ENCODE peak calls at places on chromosomes 12 and 14, in four cellular contexts. R is mammary epithelial cell, I is left ventricle myocardium inferior, E is ovary. C is an unnamed sample.

GRCh38 chr14:50083467-50084337 is 32.7 kb downstream of the VCPKMT start:
- DNase-seq in E (no peak), I (no peak), R (peak; percentile 76), C (peak; percentile 50)

GRCh38 chr14:52131640-52132320 is 62.9 kb upstream of the NID2 start:
- DNase-seq in E (peak; percentile 81), R (peak; percentile 79), I (peak; percentile 65), C (peak; percentile 67)

GRCh38 chr12:20374775-20375174 is 6.4 kb downstream of the PDE3A start:
- DNase-seq in I (no peak), R (no peak), E (no peak), C (no peak)

GRCh38 chr14:82951171-82951570 is 1417.5 kb upstream of the SEL1L start:
- DNase-seq in I (no peak), E (no peak), R (no peak), C (no peak)

GRCh38 chr14:92903359-92903758 is 19.6 kb upstream of the CHGA start:
- DNase-seq in R (no peak), E (no peak), I (no peak), C (no peak)

GRCh38 chr12:29518407-29518806 is 20.9 kb upstream of the OVCH1 start:
- DNase-seq in I (no peak), E (no peak), R (no peak), C (no peak)

GRCh38 chr14:70021548-70021947 is 142.3 kb downstream of the SMOC1 start:
- DNase-seq in E (no peak), I (no peak), R (no peak), C (no peak)

GRCh38 chr12:12797789-12798142 is 12.3 kb downstream of the APOLD1 start:
- DNase-seq in I (no peak), R (no peak), E (no peak), C (no peak)

GRCh38 chr12:252634-253033 is 10.0 kb downstream of the SLC6A13 start:
- DNase-seq in R (no peak), E (no peak), I (no peak), C (no peak)

GRCh38 chr12:14396071-14396470 is 30.6 kb downstream of the ATF7IP start:
- DNase-seq in E (no peak), R (no peak), I (no peak), C (peak; percentile 39)

GRCh38 chr12:51814311-51815088 is 34.0 kb downstream of the FIGNL2 start:
- DNase-seq in E (peak; percentile 76), I (peak; percentile 81), R (peak; percentile 18), C (peak; percentile 86)

GRCh38 chr12:49979061-49979586 is 6.4 kb downstream of the AQP6 start:
- DNase-seq in R (no peak), I (no peak), E (no peak), C (no peak)

GRCh38 chr12:117778656-117779055 is 190.1 kb downstream of the KSR2 start:
- DNase-seq in R (no peak), E (no peak), I (no peak), C (no peak)

GRCh38 chr12:66508025-66508424 is 170.9 kb downstream of the GRIP1 start:
- DNase-seq in R (peak; percentile 30), I (no peak), E (no peak), C (no peak)

GRCh38 chr12:76470028-76470939 is 89.3 kb downstream of the OSBPL8 start:
- DNase-seq in E (no peak), R (peak; percentile 79), I (no peak), C (peak; percentile 48)

GRCh38 chr14:67268456-67269115 is 27.4 kb downstream of the PALS1 start:
- DNase-seq in E (no peak), I (no peak), R (no peak), C (no peak)

GRCh38 chr12:62261876-62262275 is 1.7 kb downstream of the USP15 start:
- DNase-seq in I (no peak), E (no peak), R (no peak), C (no peak)

GRCh38 chr14:63986789-63987533 is 134.2 kb downstream of the SYNE2 start:
- DNase-seq in E (no peak), R (peak; percentile 89), I (no peak), C (no peak)

GRCh38 chr12:113049976-113050742 is 6.4 kb upstream of the DTX1 start:
- DNase-seq in I (no peak), R (no peak), E (no peak), C (peak; percentile 48)

GRCh38 chr14:37546621-37547447 is 48.2 kb downstream of the FOXA1 start:
- DNase-seq in E (no peak), R (no peak), I (no peak), C (no peak)

GRCh38 chr14:100665518-100666032 is 61.1 kb upstream of the DLK1 start:
- DNase-seq in I (no peak), R (peak; percentile 17), E (peak; percentile 70), C (no peak)

GRCh38 chr14:58919262-58919661 is 269.2 kb upstream of the DAAM1 start:
- DNase-seq in R (no peak), E (no peak), I (no peak), C (no peak)

GRCh38 chr14:74549588-74549987 is 56.0 kb downstream of the ISCA2 start:
- DNase-seq in E (no peak), I (no peak), R (peak; percentile 36), C (no peak)

GRCh38 chr14:64137657-64138290 is 156.4 kb downstream of the ESR2 start:
- DNase-seq in R (no peak), I (no peak), E (peak; percentile 58), C (peak; percentile 20)

GRCh38 chr14:75044322-75044721 is 6.9 kb downstream of the MLH3 start:
- DNase-seq in I (no peak), R (peak; percentile 64), E (no peak), C (no peak)

GRCh38 chr12:89345830-89346740 is 6.2 kb downstream of the DUSP6 start:
- DNase-seq in I (peak; percentile 45), R (peak; percentile 82), E (no peak), C (peak; percentile 75)

GRCh38 chr12:9869307-9870161 is at the start of gene CLEC2B:
- DNase-seq in E (no peak), R (peak; percentile 92), I (no peak), C (no peak)

GRCh38 chr14:94541234-94541975 is 19.8 kb upstream of the SERPINA4 start:
- DNase-seq in E (no peak), I (no peak), R (no peak), C (no peak)

GRCh38 chr14:51368721-51369163 is 128.7 kb downstream of the TMX1 start:
- DNase-seq in E (no peak), R (peak; percentile 79), I (no peak), C (no peak)

GRCh38 chr14:70641548-70642312 is at the start of gene TTC9:
- DNase-seq in R (no peak), E (peak; percentile 37), I (peak; percentile 30), C (peak; percentile 65)

GRCh38 chr12:9848899-9849298 is 20.3 kb downstream of the CLEC2B start:
- DNase-seq in R (no peak), E (no peak), I (no peak), C (no peak)

GRCh38 chr14:85281921-85282320 is 248.0 kb upstream of the FLRT2 start:
- DNase-seq in E (no peak), I (no peak), R (no peak), C (no peak)
- TF ChIP-seq CTCF in E (no peak), I (no peak), R (no peak), C (no peak)

DNA sequence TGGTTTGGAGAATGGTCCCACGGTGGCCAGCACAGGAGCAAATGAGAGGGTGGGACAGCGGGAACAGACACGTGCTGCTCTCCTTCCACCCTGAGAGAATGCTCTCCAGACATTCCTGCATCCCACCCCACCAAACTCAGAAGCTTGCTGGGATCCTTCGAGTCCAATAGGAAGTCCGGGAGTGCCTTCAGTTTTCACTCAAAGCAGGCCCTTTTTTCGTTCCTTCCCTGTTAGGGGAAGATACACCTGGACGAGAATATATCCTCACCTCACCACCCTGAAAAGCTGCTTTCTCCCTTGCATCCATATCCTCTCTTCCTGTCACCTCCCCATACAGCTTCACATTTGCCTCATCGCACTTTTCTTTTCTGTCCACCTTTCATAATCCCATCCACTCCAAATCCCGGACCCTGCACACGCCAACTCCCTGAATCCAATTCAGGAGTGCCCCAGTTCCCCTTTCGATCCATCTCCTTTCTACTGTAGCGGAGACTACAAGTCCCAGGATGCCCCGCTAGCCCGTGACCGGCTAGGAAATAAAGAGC is 2.4 kb downstream of the TMEM253 start:
- DNase-seq in I (no peak), R (no peak), E (no peak), C (no peak)
- TF ChIP-seq CTCF in I (no peak), R (no peak), E (no peak), C (no peak)

GRCh38 chr12:116276433-116277216 is 868 bp downstream of the MED13L start:
- DNase-seq in R (peak; percentile 69), E (peak; percentile 82), I (peak; percentile 75), C (peak; percentile 59)
- TF ChIP-seq CTCF in R (peak; percentile 17), E (no peak), I (no peak), C (no peak)

GRCh38 chr14:87332001-87332400 is 661.0 kb downstream of the GALC start:
- DNase-seq in E (no peak), I (no peak), R (peak; percentile 71), C (no peak)

GRCh38 chr14:87334997-87335675 is 657.8 kb downstream of the GALC start:
- DNase-seq in E (no peak), R (peak; percentile 8), I (no peak), C (no peak)
- TF ChIP-seq CTCF in E (no peak), R (peak; percentile 47), I (no peak), C (no peak)

DNA sequence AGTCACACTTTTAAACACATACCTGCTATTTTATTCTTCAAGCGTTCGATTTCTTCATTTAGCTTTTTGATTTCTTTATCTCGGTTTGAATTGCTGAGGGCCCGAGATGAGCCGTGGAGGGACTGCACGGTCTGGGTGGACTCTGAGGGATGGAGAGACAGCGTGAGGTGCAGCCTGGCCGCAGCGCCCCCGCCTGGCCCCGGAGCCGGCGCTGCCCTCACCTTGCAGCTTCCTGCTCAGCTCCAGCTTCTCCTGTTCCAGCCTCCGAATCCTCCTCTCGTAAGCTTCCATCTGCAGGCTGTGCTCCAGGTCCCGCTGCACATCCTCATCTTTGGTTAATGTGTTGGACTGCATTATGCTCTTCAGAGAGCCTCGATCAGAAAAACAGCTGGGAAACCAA is 53.2 kb downstream of the AMN start:
- DNase-seq in R (no peak), E (no peak), I (no peak), C (no peak)
- TF ChIP-seq CTCF in R (no peak), E (no peak), I (no peak), C (no peak)

GRCh38 chr12:98422809-98423208 is 92.6 kb upstream of the TMPO start:
- DNase-seq in E (no peak), R (peak; percentile 20), I (no peak), C (no peak)
- TF ChIP-seq CTCF in E (no peak), R (peak; percentile 50), I (no peak), C (no peak)

DNA sequence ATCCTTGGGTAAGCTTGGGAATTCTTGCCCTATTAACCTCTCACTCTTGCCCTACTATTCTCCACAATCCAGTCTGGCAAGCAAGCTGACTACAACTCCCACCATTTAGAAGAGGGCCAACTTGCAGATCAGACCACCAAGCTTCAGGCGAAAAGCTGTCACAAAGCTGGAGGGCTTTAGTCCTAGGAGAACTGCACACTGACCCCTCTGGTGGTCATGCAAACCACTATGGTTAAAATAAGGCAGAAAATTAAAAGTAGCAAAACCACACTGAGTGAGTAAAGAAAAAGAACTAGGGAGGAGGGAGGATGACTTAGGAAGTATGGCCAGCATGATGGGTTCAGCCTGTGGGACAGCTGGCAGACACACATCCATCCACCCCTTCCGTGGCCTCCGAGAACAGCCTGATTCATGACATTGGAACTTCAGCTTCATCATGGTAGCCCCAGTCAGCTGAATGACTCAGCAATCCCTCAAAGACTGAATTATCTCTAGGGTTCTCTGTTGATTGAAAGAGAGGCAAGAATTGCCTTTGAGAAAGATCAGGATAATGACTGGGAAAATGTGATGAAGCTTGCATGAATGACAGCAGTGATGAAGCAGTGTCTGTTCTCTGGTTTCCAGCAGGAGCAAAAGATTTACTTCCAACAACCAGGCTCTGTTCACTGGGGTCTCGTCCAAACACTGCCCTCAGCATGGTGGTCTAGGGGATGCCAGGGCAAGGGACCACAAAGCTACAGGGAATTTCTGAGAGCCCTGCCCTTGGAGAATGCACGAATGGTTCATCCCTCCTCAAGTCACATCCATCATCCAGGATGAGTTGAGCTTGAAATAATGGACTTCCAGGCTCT is 24.4 kb downstream of the PITPNM2 start:
- DNase-seq in I (no peak), R (peak; percentile 97), E (no peak), C (no peak)
- TF ChIP-seq CTCF in I (no peak), R (no peak), E (no peak), C (no peak)